ENCODE peak calls at places on chromosomes 2 and 18, in four cellular contexts. One of them, this sample, is unnamed.
A peak's percentile ranks its signal among the peaks of the same experiment; 100 is the strongest.

GRCh38 chr18:45998244-45998643 is 31.1 kb upstream of the EPG5 start:
- DNase-seq in D341Med: no peak
- DNase-seq in Right ventricle myocardium inferior: no peak
- DNase-seq in ecto neural progenitor cell: no peak
- DNase-seq in this sample: no peak

GRCh38 chr2:205180730-205181129 is 501.6 kb upstream of the NRP2 start:
- DNase-seq in ecto neural progenitor cell: no peak
- DNase-seq in D341Med: no peak
- DNase-seq in Right ventricle myocardium inferior: no peak
- DNase-seq in this sample: no peak

GRCh38 chr2:106144621-106145331 is 49.3 kb downstream of the UXS1 start:
- DNase-seq in Right ventricle myocardium inferior: no peak
- DNase-seq in D341Med: no peak
- DNase-seq in ecto neural progenitor cell: no peak
- DNase-seq in this sample: no peak

GRCh38 chr18:31667185-31667584 is 17.2 kb downstream of the B4GALT6 start:
- DNase-seq in Right ventricle myocardium inferior: no peak
- DNase-seq in ecto neural progenitor cell: no peak
- DNase-seq in D341Med: no peak
- DNase-seq in this sample: no peak

GRCh38 chr18:9820719-9821118 is 65.1 kb upstream of the TXNDC2 start:
- DNase-seq in D341Med: no peak
- DNase-seq in ecto neural progenitor cell: no peak
- DNase-seq in Right ventricle myocardium inferior: no peak
- DNase-seq in this sample: no peak

GRCh38 chr2:64770137-64770780 is 116.5 kb upstream of the SERTAD2 start:
- DNase-seq in D341Med: no peak
- DNase-seq in Right ventricle myocardium inferior: no peak
- DNase-seq in ecto neural progenitor cell: no peak
- DNase-seq in this sample: no peak

GRCh38 chr2:204109681-204110080 is 173.1 kb downstream of the ICOS start:
- DNase-seq in Right ventricle myocardium inferior: peak; percentile 66
- DNase-seq in D341Med: no peak
- DNase-seq in ecto neural progenitor cell: no peak
- DNase-seq in this sample: peak; percentile 64

GRCh38 chr18:56148373-56148772 is 490.0 kb downstream of the TXNL1 start:
- DNase-seq in D341Med: no peak
- DNase-seq in ecto neural progenitor cell: no peak
- DNase-seq in Right ventricle myocardium inferior: no peak
- DNase-seq in this sample: no peak

GRCh38 chr2:242064364-242065250 is 195.1 kb downstream of the RTP5 start:
- DNase-seq in D341Med: no peak
- DNase-seq in ecto neural progenitor cell: no peak
- DNase-seq in Right ventricle myocardium inferior: no peak
- DNase-seq in this sample: no peak

GRCh38 chr2:88903744-88904353 is 212.4 kb downstream of the RPIA start:
- DNase-seq in ecto neural progenitor cell: no peak
- DNase-seq in Right ventricle myocardium inferior: no peak
- DNase-seq in D341Med: peak; percentile 42
- DNase-seq in this sample: no peak

GRCh38 chr2:177670791-177671528 is 278.4 kb downstream of the AGPS start:
- DNase-seq in ecto neural progenitor cell: no peak
- DNase-seq in D341Med: no peak
- DNase-seq in Right ventricle myocardium inferior: no peak
- DNase-seq in this sample: no peak